ENCODE peak calls at places on chromosome 6, in five cellular contexts. T, H, F, M and Z are unnamed samples.

GRCh38 chr6:44002071-44002590 is 125.1 kb downstream of the MRPL14 start:
- DNase-seq in T (no peak), H (no peak), F (peak; percentile 47), M (no peak), Z (no peak)

GRCh38 chr6:52420668-52421358 is 671 bp downstream of the EFHC1 start:
- DNase-seq in T (no peak), H (no peak), F (peak; percentile 76), M (no peak), Z (no peak)

GRCh38 chr6:158848441-158848840 is 29.3 kb upstream of the EZR start:
- DNase-seq in T (no peak), H (no peak), F (no peak), M (no peak), Z (no peak)

GRCh38 chr6:26121141-26122004 is 34.1 kb downstream of the HFE start:
- DNase-seq in T (no peak), H (no peak), F (peak; percentile 93), M (no peak), Z (no peak)

GRCh38 chr6:138013949-138014348 is 93.3 kb downstream of the PERP start:
- DNase-seq in T (no peak), H (no peak), F (no peak), M (no peak), Z (no peak)

GRCh38 chr6:45473121-45473967 is 95.6 kb upstream of the SUPT3H start:
- DNase-seq in T (no peak), H (no peak), F (no peak), M (no peak), Z (no peak)

GRCh38 chr6:154521412-154521811 is 10.9 kb upstream of the CNKSR3 start:
- DNase-seq in T (no peak), H (no peak), F (no peak), M (no peak), Z (no peak)

GRCh38 chr6:83685481-83685880 is 23.4 kb downstream of the SNAP91 start:
- DNase-seq in T (no peak), H (no peak), F (no peak), M (no peak), Z (no peak)

GRCh38 chr6:134097114-134097707 is 44.8 kb upstream of the SLC2A12 start:
- DNase-seq in T (no peak), H (no peak), F (peak; percentile 69), M (peak; percentile 51), Z (peak; percentile 48)

GRCh38 chr6:57141451-57142177 is 30.5 kb upstream of the BAG2 start:
- DNase-seq in T (no peak), H (no peak), F (peak; percentile 83), M (no peak), Z (no peak)

GRCh38 chr6:17484201-17484606 is 90.8 kb downstream of the CAP2 start:
- DNase-seq in T (no peak), H (no peak), F (no peak), M (no peak), Z (no peak)

GRCh38 chr6:168093634-168094033 is 14.6 kb upstream of the FRMD1 start:
- DNase-seq in T (no peak), H (no peak), F (no peak), M (no peak), Z (no peak)

GRCh38 chr6:148598690-148599089 is 148.1 kb upstream of the UST start:
- DNase-seq in T (no peak), H (no peak), F (no peak), M (no peak), Z (no peak)
- H3K4me3 ChIP-seq in T (no peak overlapping the region), H (no peak overlapping the region), F (no peak overlapping the region), M (no peak overlapping the region), Z (no peak overlapping the region)

GRCh38 chr6:41730531-41731436 is 4.6 kb downstream of the TFEB start:
- DNase-seq in T (no peak), H (no peak), F (no peak), M (no peak), Z (no peak)

GRCh38 chr6:41733349-41733706 is 2.1 kb downstream of the TFEB start:
- DNase-seq in T (no peak), H (no peak), F (no peak), M (no peak), Z (no peak)

GRCh38 chr6:41732149-41732548 is 3.3 kb downstream of the TFEB start:
- DNase-seq in T (no peak), H (no peak), F (no peak), M (no peak), Z (no peak)

GRCh38 chr6:41732601-41733348 is 2.6 kb downstream of the TFEB start:
- DNase-seq in T (no peak), H (no peak), F (no peak), M (no peak), Z (no peak)

DNA sequence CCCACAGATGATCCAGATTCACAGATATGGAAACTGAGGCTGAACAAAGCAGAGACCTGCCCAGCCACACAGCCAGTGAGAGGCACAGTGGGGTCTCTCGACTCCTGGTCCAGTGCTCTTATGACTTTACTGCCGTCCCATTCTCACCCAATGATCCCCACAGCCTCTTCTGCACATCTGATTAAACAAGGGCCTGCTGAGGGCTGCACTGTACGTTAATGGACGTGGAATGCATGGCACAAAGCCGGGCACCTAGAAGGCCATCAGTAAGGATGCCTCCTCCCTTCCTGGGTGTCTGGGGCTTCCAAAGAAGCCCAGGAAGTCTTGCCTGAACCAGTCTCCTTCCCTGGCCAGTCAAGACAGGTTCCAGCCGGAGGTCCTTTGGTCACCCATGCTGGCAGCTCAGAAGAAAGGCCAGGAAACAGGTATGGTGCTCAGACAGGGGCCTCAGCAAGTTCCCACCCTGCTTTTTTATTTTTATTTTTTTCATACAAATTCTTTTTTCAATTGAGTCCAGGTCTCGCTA is 3.8 kb downstream of the TFEB start:
- DNase-seq in T (no peak), H (no peak), F (no peak), M (no peak), Z (no peak)
- H3K27ac ChIP-seq in T (no peak overlapping the region), H (no peak overlapping the region), F (no peak overlapping the region), M (no peak overlapping the region), Z (peak overlapping the region; percentile 97)

GRCh38 chr6:116883005-116883404 is 6.0 kb downstream of the RFX6 start:
- DNase-seq in T (no peak), H (no peak), F (no peak), M (no peak), Z (no peak)
- H3K4me3 ChIP-seq in T (no peak overlapping the region), H (no peak overlapping the region), F (no peak overlapping the region), M (no peak overlapping the region), Z (no peak overlapping the region)

DNA sequence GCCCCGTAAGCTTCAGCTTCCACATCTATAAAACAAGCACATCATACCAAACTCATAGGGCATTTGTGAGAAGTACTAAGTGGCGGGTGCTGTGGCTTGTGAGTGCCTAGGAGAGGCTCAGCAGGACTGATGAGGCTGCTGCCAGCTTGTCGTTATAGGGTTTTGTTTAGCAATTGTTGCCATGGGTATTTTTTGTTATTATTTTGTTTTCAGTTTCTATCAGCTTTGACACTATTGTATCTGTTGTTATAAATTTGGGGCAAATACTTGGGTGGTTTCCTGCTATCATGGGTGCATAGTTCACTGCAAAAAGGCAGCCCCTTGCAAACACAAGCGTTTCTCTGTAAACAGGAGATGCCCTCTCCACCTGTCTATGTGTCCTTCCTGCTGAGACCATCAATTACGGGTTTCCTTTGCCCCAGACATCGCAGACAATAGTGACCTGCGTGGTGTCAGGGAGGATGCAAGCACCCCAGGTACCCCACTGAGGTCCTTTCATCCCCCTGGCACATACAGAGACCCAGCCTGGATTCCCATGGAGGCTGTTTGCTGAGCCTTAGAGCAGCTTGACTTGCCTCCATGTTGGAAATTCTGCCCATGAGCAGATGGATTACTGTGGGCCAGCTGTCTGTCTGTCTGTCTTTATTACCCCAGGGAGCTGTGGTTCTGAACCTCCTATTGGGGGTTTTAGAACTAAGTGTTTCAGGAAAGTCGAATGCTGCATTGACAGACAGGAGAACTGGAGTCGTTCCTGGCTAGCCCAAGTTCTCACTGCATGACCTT is 3.2 kb upstream of the CCDC167 start:
- DNase-seq in T (no peak), H (no peak), F (no peak), M (no peak), Z (no peak)
- H3K27ac ChIP-seq in T (peak overlapping the region; percentile 76), H (no peak overlapping the region), F (no peak overlapping the region), M (no peak overlapping the region), Z (no peak overlapping the region)

DNA sequence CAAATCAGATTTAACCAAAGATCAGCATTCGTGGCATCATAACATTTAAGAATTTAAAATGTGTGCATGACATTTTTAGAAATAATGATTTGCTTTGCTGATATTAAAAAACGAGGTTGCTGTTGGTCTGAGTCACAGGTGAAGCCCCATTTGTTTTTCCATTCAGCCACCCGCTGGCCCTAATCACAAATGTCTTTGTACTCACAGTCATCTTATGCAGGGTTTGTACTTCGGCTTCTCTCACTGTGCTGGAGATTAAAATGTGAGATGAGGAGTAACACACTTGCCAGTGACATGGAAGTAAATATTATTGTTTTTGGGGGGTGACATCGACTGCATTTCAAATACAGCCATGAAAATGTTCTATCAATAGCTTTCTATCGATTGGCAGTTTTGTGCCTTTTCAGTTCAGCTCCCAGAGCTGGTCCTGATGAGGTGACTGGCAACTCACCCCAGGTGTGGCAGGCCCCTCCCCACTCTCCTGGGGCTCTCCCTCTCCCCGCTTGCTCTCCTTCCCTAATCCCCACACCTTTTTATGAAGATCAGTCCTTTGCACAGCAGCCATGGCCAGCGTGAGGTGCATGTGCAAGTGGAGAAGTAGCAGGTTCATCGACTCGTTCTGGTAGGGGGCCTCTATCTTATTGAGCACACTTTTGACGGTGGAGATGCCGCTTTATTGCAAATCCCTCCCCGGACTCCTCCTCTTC is 58.8 kb upstream of the FUCA2 start:
- DNase-seq in T (no peak), H (no peak), F (no peak), M (no peak), Z (no peak)
- H3K4me3 ChIP-seq in T (no peak overlapping the region), H (no peak overlapping the region), F (no peak overlapping the region), M (no peak overlapping the region), Z (no peak overlapping the region)

GRCh38 chr6:151239603-151240035 is at the start of gene AKAP12:
- DNase-seq in T (no peak), H (peak; percentile 86), F (no peak), M (peak; percentile 68), Z (peak; percentile 33)
- H3K27ac ChIP-seq in T (peak within 1 kb of the TSS; percentile 97), H (peak within 1 kb of the TSS; percentile 99), F (no peak within 1 kb of the TSS), M (peak within 1 kb of the TSS; percentile 94), Z (peak within 1 kb of the TSS; percentile 72)

DNA sequence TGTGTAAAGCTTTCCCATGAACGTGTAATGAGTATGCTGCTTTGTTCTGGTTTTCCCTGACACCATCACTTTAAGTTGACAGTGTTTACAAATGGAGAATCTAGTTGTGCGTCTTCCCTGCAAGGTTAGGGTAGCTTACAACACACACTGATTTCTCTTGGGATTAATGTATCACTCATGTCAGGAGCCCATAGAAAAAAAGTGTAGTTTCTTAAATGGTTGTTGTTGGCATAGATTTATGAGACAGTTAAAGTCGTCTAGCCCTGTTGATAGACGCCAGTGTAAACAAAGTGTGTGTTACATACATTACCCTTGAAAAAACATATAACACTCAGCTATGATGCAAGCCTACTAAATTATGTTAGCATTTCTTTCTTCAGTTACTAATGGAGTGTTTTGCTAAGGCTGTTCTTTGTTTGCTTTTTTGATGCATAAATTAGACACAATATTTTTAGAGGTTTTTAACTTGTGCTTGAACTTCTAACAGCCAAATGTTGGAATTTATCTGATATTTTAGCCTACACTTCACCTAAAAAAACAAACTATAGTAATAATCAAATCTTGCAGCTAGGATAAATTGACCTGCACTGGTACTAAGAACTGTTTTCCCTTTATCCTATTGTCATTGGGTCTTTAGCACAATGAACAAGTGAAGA is 88.6 kb downstream of the RNF217 start:
- DNase-seq in T (no peak), H (no peak), F (no peak), M (no peak), Z (no peak)
- H3K4me3 ChIP-seq in T (no peak overlapping the region), H (no peak overlapping the region), F (no peak overlapping the region), M (no peak overlapping the region), Z (no peak overlapping the region)